ENCODE peak calls at places on chromosome 6, in five cellular contexts. One of them, this sample, is unnamed.

GRCh38 chr6:112223070-112223861 is 31.1 kb downstream of the LAMA4 start:
- DNase-seq in HCT116: no peak
- DNase-seq in GM23338: no peak
- DNase-seq in SK-N-SH: no peak
- DNase-seq in GM23248: peak; percentile 93
- DNase-seq in this sample: no peak

GRCh38 chr6:108667984-108668383 is 107.3 kb downstream of the FOXO3 start:
- DNase-seq in HCT116: no peak
- DNase-seq in GM23338: peak; percentile 32
- DNase-seq in SK-N-SH: no peak
- DNase-seq in GM23248: no peak
- DNase-seq in this sample: peak; percentile 31

GRCh38 chr6:34067814-34068213 is 78.1 kb downstream of the GRM4 start:
- DNase-seq in HCT116: no peak
- DNase-seq in GM23338: peak; percentile 50
- DNase-seq in SK-N-SH: no peak
- DNase-seq in GM23248: peak; percentile 36
- DNase-seq in this sample: peak; percentile 25

GRCh38 chr6:167733740-167734661 is 92.7 kb upstream of the AFDN start:
- DNase-seq in HCT116: no peak
- DNase-seq in GM23338: no peak
- DNase-seq in SK-N-SH: no peak
- DNase-seq in GM23248: peak; percentile 4
- DNase-seq in this sample: no peak

GRCh38 chr6:6699741-6700367 is 111.3 kb downstream of the LY86 start:
- DNase-seq in HCT116: peak; percentile 58
- DNase-seq in GM23338: peak; percentile 49
- DNase-seq in SK-N-SH: peak; percentile 28
- DNase-seq in GM23248: peak; percentile 99
- DNase-seq in this sample: no peak

GRCh38 chr6:152110878-152111820 is 303.7 kb downstream of the ESR1 start:
- DNase-seq in HCT116: no peak
- DNase-seq in GM23338: no peak
- DNase-seq in SK-N-SH: peak; percentile 76
- DNase-seq in GM23248: no peak
- DNase-seq in this sample: no peak

GRCh38 chr6:132483779-132484679 is 28.9 kb downstream of the STX7 start:
- DNase-seq in HCT116: peak; percentile 47
- DNase-seq in GM23338: peak; percentile 78
- DNase-seq in SK-N-SH: peak; percentile 45
- DNase-seq in GM23248: peak; percentile 80
- DNase-seq in this sample: peak; percentile 73

GRCh38 chr6:186221-186965 is 105.9 kb upstream of the DUSP22 start:
- DNase-seq in HCT116: no peak
- DNase-seq in GM23338: no peak
- DNase-seq in SK-N-SH: no peak
- DNase-seq in GM23248: peak; percentile 13
- DNase-seq in this sample: no peak

GRCh38 chr6:85641522-85641915 is 1.2 kb downstream of the SYNCRIP start:
- DNase-seq in HCT116: no peak
- DNase-seq in GM23338: no peak
- DNase-seq in SK-N-SH: no peak
- DNase-seq in GM23248: peak; percentile 65
- DNase-seq in this sample: peak; percentile 10

GRCh38 chr6:146972526-146972925 is 231.7 kb upstream of the STXBP5 start:
- DNase-seq in HCT116: no peak
- DNase-seq in GM23338: no peak
- DNase-seq in SK-N-SH: no peak
- DNase-seq in GM23248: peak; percentile 2
- DNase-seq in this sample: no peak

GRCh38 chr6:56899311-56899710 is 55.6 kb upstream of the BEND6 start:
- DNase-seq in HCT116: no peak
- DNase-seq in GM23338: no peak
- DNase-seq in SK-N-SH: no peak
- DNase-seq in GM23248: peak; percentile 76
- DNase-seq in this sample: no peak

GRCh38 chr6:165729307-165729936 is 66.4 kb upstream of the PDE10A start:
- DNase-seq in HCT116: peak; percentile 6
- DNase-seq in GM23338: peak; percentile 67
- DNase-seq in SK-N-SH: peak; percentile 74
- DNase-seq in GM23248: peak; percentile 15
- DNase-seq in this sample: peak; percentile 10

GRCh38 chr6:30097902-30098606 is 14.8 kb downstream of the TRIM31 start:
- DNase-seq in HCT116: no peak
- DNase-seq in GM23338: no peak
- DNase-seq in SK-N-SH: no peak
- DNase-seq in GM23248: no peak
- DNase-seq in this sample: no peak

GRCh38 chr6:111468329-111469012 is 14.5 kb downstream of the REV3L start:
- DNase-seq in HCT116: no peak
- DNase-seq in GM23338: no peak
- DNase-seq in SK-N-SH: no peak
- DNase-seq in GM23248: peak; percentile 61
- DNase-seq in this sample: no peak

GRCh38 chr6:89471287-89471867 is 38.4 kb downstream of the ANKRD6 start:
- DNase-seq in HCT116: no peak
- DNase-seq in GM23338: peak; percentile 34
- DNase-seq in SK-N-SH: no peak
- DNase-seq in GM23248: no peak
- DNase-seq in this sample: no peak

GRCh38 chr6:148471624-148472494 is 129.2 kb downstream of the SASH1 start:
- DNase-seq in HCT116: no peak
- DNase-seq in GM23338: no peak
- DNase-seq in SK-N-SH: no peak
- DNase-seq in GM23248: peak; percentile 60
- DNase-seq in this sample: no peak

GRCh38 chr6:161152904-161153662 is 120.8 kb downstream of the AGPAT4 start:
- DNase-seq in HCT116: no peak
- DNase-seq in GM23338: no peak
- DNase-seq in SK-N-SH: peak; percentile 67
- DNase-seq in GM23248: peak; percentile 48
- DNase-seq in this sample: no peak

GRCh38 chr6:144657691-144658090 is 372.6 kb downstream of the UTRN start:
- DNase-seq in HCT116: no peak
- DNase-seq in GM23338: peak; percentile 85
- DNase-seq in SK-N-SH: no peak
- DNase-seq in GM23248: no peak
- DNase-seq in this sample: no peak

GRCh38 chr6:120363429-120363828 is 970.9 kb downstream of the TBC1D32 start:
- DNase-seq in HCT116: no peak
- DNase-seq in GM23338: peak; percentile 56
- DNase-seq in SK-N-SH: no peak
- DNase-seq in GM23248: no peak
- DNase-seq in this sample: no peak

GRCh38 chr6:47698342-47698787 is at the start of gene ADGRF4:
- DNase-seq in HCT116: no peak
- DNase-seq in GM23338: peak; percentile 17
- DNase-seq in SK-N-SH: no peak
- DNase-seq in GM23248: peak; percentile 59
- DNase-seq in this sample: no peak

GRCh38 chr6:169725270-169726048 is 1.2 kb upstream of the PHF10 start:
- DNase-seq in HCT116: no peak
- DNase-seq in GM23338: peak; percentile 65
- DNase-seq in SK-N-SH: peak; percentile 65
- DNase-seq in GM23248: peak; percentile 70
- DNase-seq in this sample: no peak

GRCh38 chr6:46104209-46104608 is 25.6 kb upstream of the ENPP4 start:
- DNase-seq in HCT116: no peak
- DNase-seq in GM23338: no peak
- DNase-seq in SK-N-SH: no peak
- DNase-seq in GM23248: no peak
- DNase-seq in this sample: peak; percentile 48

GRCh38 chr6:46105568-46105967 is 24.2 kb upstream of the ENPP4 start:
- DNase-seq in HCT116: no peak
- DNase-seq in GM23338: no peak
- DNase-seq in SK-N-SH: no peak
- DNase-seq in GM23248: no peak
- DNase-seq in this sample: no peak

GRCh38 chr6:46102123-46102522 is 27.7 kb upstream of the ENPP4 start:
- DNase-seq in HCT116: no peak
- DNase-seq in GM23338: no peak
- DNase-seq in SK-N-SH: no peak
- DNase-seq in GM23248: no peak
- DNase-seq in this sample: no peak

GRCh38 chr6:46099952-46100351 is 29.8 kb upstream of the ENPP4 start:
- DNase-seq in HCT116: no peak
- DNase-seq in GM23338: no peak
- DNase-seq in SK-N-SH: no peak
- DNase-seq in GM23248: no peak
- DNase-seq in this sample: no peak

DNA sequence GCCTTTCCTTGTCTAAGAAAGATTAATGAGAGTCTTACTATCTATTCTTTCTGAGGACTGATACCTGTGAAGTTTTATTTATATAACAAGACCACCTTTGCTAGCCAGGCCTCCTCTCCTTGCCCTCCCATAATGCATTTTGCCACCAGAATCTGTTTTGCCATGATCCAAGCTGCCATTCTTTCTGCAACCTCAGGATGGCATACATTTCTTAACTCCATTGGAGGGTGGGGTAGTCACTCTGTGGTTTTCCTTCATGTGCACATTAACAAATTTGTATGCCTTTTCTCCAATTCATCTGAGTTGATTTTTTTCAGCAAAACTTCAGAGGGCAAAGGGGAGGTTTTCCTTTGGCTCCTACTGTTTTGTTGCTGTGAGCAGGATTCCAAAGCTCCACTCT is 26.4 kb upstream of the ENPP4 start:
- DNase-seq in HCT116: no peak
- DNase-seq in GM23338: peak; percentile 21
- DNase-seq in SK-N-SH: no peak
- DNase-seq in GM23248: peak; percentile 14
- DNase-seq in this sample: no peak
- H2AFZ ChIP-seq in HCT116: no peak overlapping the region
- H2AFZ ChIP-seq in GM23338: no peak overlapping the region
- H2AFZ ChIP-seq in SK-N-SH: no peak overlapping the region
- H2AFZ ChIP-seq in GM23248: no peak overlapping the region
- H2AFZ ChIP-seq in this sample: peak overlapping the region; percentile 65

GRCh38 chr6:27871919-27872633 is 40.1 kb downstream of the OR2B2 start:
- DNase-seq in HCT116: no peak
- DNase-seq in GM23338: peak; percentile 93
- DNase-seq in SK-N-SH: peak; percentile 91
- DNase-seq in GM23248: peak; percentile 96
- DNase-seq in this sample: peak; percentile 83

GRCh38 chr6:27872634-27873028 is 39.6 kb downstream of the OR2B2 start:
- DNase-seq in HCT116: no peak
- DNase-seq in GM23338: no peak
- DNase-seq in SK-N-SH: no peak
- DNase-seq in GM23248: no peak
- DNase-seq in this sample: no peak

GRCh38 chr6:27867941-27868705 is 44.1 kb downstream of the OR2B2 start:
- DNase-seq in HCT116: no peak
- DNase-seq in GM23338: no peak
- DNase-seq in SK-N-SH: no peak
- DNase-seq in GM23248: no peak
- DNase-seq in this sample: no peak

GRCh38 chr6:27873101-27874030 is 38.8 kb downstream of the OR2B2 start:
- DNase-seq in HCT116: no peak
- DNase-seq in GM23338: peak; percentile 76
- DNase-seq in SK-N-SH: peak; percentile 68
- DNase-seq in GM23248: peak; percentile 78
- DNase-seq in this sample: no peak

DNA sequence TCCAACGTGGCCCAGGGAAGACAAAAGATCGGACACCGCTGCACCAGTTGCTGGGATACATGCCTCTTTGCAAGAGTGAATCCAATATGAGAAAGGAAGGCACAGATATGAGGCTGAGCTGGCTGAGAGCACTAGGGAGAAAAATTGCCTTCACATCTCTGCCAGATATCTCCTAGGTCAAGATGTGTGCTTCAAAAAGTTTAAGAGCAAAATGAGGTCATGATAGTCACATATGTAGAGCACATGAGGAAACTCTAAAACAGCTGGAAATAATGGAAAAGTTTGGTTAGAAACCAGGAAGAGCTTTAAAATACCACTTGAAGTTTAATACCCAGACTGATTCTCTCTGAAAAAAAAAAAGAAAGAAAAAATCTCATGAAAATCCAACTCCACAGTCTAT is 41.7 kb downstream of the OR2B2 start:
- DNase-seq in HCT116: no peak
- DNase-seq in GM23338: no peak
- DNase-seq in SK-N-SH: no peak
- DNase-seq in GM23248: no peak
- DNase-seq in this sample: no peak
- H3K4me1 ChIP-seq in HCT116: no peaks in the 10 kb centered on the region
- H3K4me1 ChIP-seq in GM23338: peaks cover 11% of the 10 kb centered on the region
- H3K4me1 ChIP-seq in SK-N-SH: no peaks in the 10 kb centered on the region
- H3K4me1 ChIP-seq in GM23248: peaks cover 6% of the 10 kb centered on the region
- H3K4me1 ChIP-seq in this sample: peaks cover 11% of the 10 kb centered on the region

GRCh38 chr6:135812085-135812526 is 39.4 kb upstream of the PDE7B start:
- DNase-seq in HCT116: no peak
- DNase-seq in GM23338: no peak
- DNase-seq in SK-N-SH: no peak
- DNase-seq in GM23248: peak; percentile 17
- DNase-seq in this sample: no peak
- TF ChIP-seq EZH2phosphoT487 in HCT116: no peak
- TF ChIP-seq EZH2phosphoT487 in GM23338: no peak
- TF ChIP-seq EZH2phosphoT487 in SK-N-SH: no peak
- TF ChIP-seq EZH2phosphoT487 in GM23248: no peak
- TF ChIP-seq EZH2phosphoT487 in this sample: no peak

GRCh38 chr6:114342826-114343781 is at the start of gene HS3ST5:
- DNase-seq in HCT116: peak; percentile 6
- DNase-seq in GM23338: peak; percentile 91
- DNase-seq in SK-N-SH: peak; percentile 86
- DNase-seq in GM23248: peak; percentile 39
- DNase-seq in this sample: peak; percentile 72
- H2AFZ ChIP-seq in HCT116: no peak within 1 kb of the TSS
- H2AFZ ChIP-seq in GM23338: peak within 1 kb of the TSS; percentile 57
- H2AFZ ChIP-seq in SK-N-SH: peak within 1 kb of the TSS; percentile 63
- H2AFZ ChIP-seq in GM23248: peak within 1 kb of the TSS; percentile 60
- H2AFZ ChIP-seq in this sample: peak within 1 kb of the TSS; percentile 99

GRCh38 chr6:16148498-16148897 is 19.6 kb downstream of the MYLIP start:
- DNase-seq in HCT116: no peak
- DNase-seq in GM23338: no peak
- DNase-seq in SK-N-SH: no peak
- DNase-seq in GM23248: no peak
- DNase-seq in this sample: no peak
- H3K4me1 ChIP-seq in HCT116: no peaks in the 10 kb centered on the region
- H3K4me1 ChIP-seq in GM23338: no peaks in the 10 kb centered on the region
- H3K4me1 ChIP-seq in SK-N-SH: no peaks in the 10 kb centered on the region
- H3K4me1 ChIP-seq in GM23248: no peaks in the 10 kb centered on the region
- H3K4me1 ChIP-seq in this sample: no peaks in the 10 kb centered on the region

DNA sequence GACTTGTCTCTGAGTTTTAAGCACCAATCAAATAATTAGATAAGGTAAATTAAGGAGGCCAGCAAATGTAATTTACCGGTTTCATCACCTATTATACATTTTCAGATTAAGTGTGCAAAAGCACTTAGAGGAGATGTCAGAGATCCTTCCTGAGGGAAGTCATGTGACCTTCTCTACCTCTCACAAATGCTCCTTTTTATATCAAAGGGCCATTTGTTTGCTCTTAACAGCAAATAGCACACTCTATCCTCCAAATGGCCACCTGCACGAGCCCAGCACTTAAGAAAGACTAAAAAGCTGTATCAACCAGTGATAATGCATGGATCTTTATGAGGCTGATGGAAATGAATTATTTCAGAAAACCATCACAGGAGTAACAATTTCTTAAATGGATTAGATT is 149.4 kb downstream of the ELOVL4 start:
- DNase-seq in HCT116: no peak
- DNase-seq in GM23338: no peak
- DNase-seq in SK-N-SH: no peak
- DNase-seq in GM23248: no peak
- DNase-seq in this sample: no peak
- TF ChIP-seq EZH2phosphoT487 in HCT116: no peak
- TF ChIP-seq EZH2phosphoT487 in GM23338: no peak
- TF ChIP-seq EZH2phosphoT487 in SK-N-SH: no peak
- TF ChIP-seq EZH2phosphoT487 in GM23248: no peak
- TF ChIP-seq EZH2phosphoT487 in this sample: no peak

This sample was measured in MM.1S.